ENCODE peak calls at places on chromosomes 1 and 21, in seven cellular contexts. A is NT2/D1, N is mesendoderm, H is H9, C is iris pigment epithelial cell, E is B cell, Q is NCI-H748 treated with DMSO at 0.1 percent for 48 hours. F is an unnamed sample.

GRCh38 chr1:195097316-195097715 is 1510.9 kb downstream of the KCNT2 start:
- DNase-seq in C (peak), A (no peak), H (no peak), Q (no peak), E (no peak), N (no peak), F (no peak)

GRCh38 chr1:55965981-55966461 is 613.3 kb downstream of the PLPP3 start:
- DNase-seq in H (no peak), N (no peak), A (no peak), E (no peak), C (peak), Q (no peak), F (no peak)

GRCh38 chr1:192521734-192522133 is 53.8 kb upstream of the RGS1 start:
- DNase-seq in A (no peak), H (no peak), N (no peak), E (no peak), C (no peak), Q (no peak), F (no peak)

GRCh38 chr1:204520834-204521709 is 4.9 kb downstream of the MDM4 start:
- DNase-seq in N (no peak), A (no peak), C (peak), Q (no peak), H (no peak), E (peak), F (peak)

GRCh38 chr1:237877628-237878027 is 13.1 kb downstream of the ZP4 start:
- DNase-seq in N (no peak), E (no peak), H (no peak), A (no peak), C (no peak), Q (no peak), F (no peak)

GRCh38 chr1:19339199-19339861 is 27.2 kb downstream of the SLC66A1 start:
- DNase-seq in Q (no peak), C (no peak), N (peak), E (no peak), A (no peak), H (peak), F (no peak)

GRCh38 chr1:53373246-53373645 is 45.4 kb upstream of the LRP8 start:
- DNase-seq in Q (no peak), H (peak), E (no peak), A (no peak), C (no peak), N (no peak), F (no peak)

GRCh38 chr1:94602312-94602711 is 60.8 kb upstream of the F3 start:
- DNase-seq in E (no peak), C (peak), A (no peak), N (no peak), Q (no peak), H (no peak), F (no peak)

GRCh38 chr1:169590932-169591331 is 4.7 kb upstream of the F5 start:
- DNase-seq in C (no peak), H (no peak), E (no peak), N (no peak), Q (no peak), A (no peak), F (no peak)

GRCh38 chr1:192401832-192402231 is 85.0 kb downstream of the RGS21 start:
- DNase-seq in E (no peak), C (peak), Q (no peak), H (no peak), N (no peak), A (no peak), F (peak)

GRCh38 chr1:236103646-236104218 is 38.6 kb upstream of the GPR137B start:
- DNase-seq in A (peak), E (peak), C (peak), N (peak), Q (peak), H (peak), F (peak)

GRCh38 chr1:99673285-99673684 is 27.4 kb downstream of the PALMD start:
- DNase-seq in E (no peak), Q (no peak), H (no peak), N (no peak), C (no peak), A (no peak), F (no peak)

GRCh38 chr1:226981838-226982237 is 41.7 kb downstream of the COQ8A start:
- DNase-seq in H (no peak), A (no peak), E (no peak), C (no peak), Q (no peak), N (no peak), F (no peak)

GRCh38 chr1:42957880-42958487 is 684 bp downstream of the SLC2A1 start:
- DNase-seq in E (peak), C (peak), Q (peak), N (peak), A (no peak), H (no peak), F (peak)

GRCh38 chr1:68217060-68217554 is 15.2 kb downstream of the WLS start:
- DNase-seq in N (peak), H (no peak), C (no peak), Q (peak), A (no peak), E (no peak), F (no peak)

GRCh38 chr1:223825767-223826461 is 19.8 kb downstream of the TP53BP2 start:
- DNase-seq in A (no peak), N (no peak), C (peak), H (no peak), E (no peak), Q (no peak), F (no peak)

GRCh38 chr1:198042168-198042567 is 114.6 kb upstream of the NEK7 start:
- DNase-seq in A (no peak), E (no peak), C (no peak), N (no peak), H (no peak), Q (no peak), F (no peak)

GRCh38 chr1:234683856-234684632 is 74.1 kb upstream of the IRF2BP2 start:
- DNase-seq in H (peak), C (peak), A (peak), Q (no peak), N (peak), E (no peak), F (peak)

GRCh38 chr1:46520063-46520911 is 30.7 kb downstream of the DMBX1 start:
- DNase-seq in C (peak), E (no peak), N (peak), A (peak), Q (no peak), H (peak), F (peak)

GRCh38 chr1:178706467-178706866 is 18.6 kb upstream of the RALGPS2 start:
- DNase-seq in E (no peak), C (peak), Q (no peak), A (no peak), N (no peak), H (no peak), F (no peak)

GRCh38 chr1:56189946-56190920 is 389.1 kb downstream of the PLPP3 start:
- DNase-seq in N (peak), Q (no peak), E (no peak), C (no peak), H (peak), A (no peak), F (no peak)

GRCh38 chr1:233518344-233518743 is 95.6 kb upstream of the KCNK1 start:
- DNase-seq in Q (peak), N (peak), C (peak), E (no peak), H (peak), A (peak), F (no peak)

GRCh38 chr21:16370176-16370575 is 640.4 kb downstream of the USP25 start:
- DNase-seq in E (no peak), N (no peak), Q (no peak), H (no peak), C (no peak), A (no peak), F (no peak)

GRCh38 chr1:14765773-14766172 is 167.3 kb downstream of the KAZN start:
- DNase-seq in C (no peak), E (no peak), H (no peak), A (no peak), N (no peak), Q (no peak), F (no peak)

GRCh38 chr1:207407655-207408256 is 46.4 kb upstream of the CR2 start:
- DNase-seq in H (no peak), A (no peak), E (no peak), N (no peak), C (peak), Q (no peak), F (no peak)

GRCh38 chr1:236142358-236143103 is at the start of gene GPR137B:
- DNase-seq in H (peak), Q (no peak), E (peak), C (peak), N (peak), A (no peak), F (peak)

GRCh38 chr1:117606608-117607261 is 887 bp downstream of the TENT5C start:
- DNase-seq in A (peak), N (peak), Q (no peak), C (no peak), E (peak), H (peak), F (no peak)

GRCh38 chr1:3454811-3455618 is 550 bp downstream of the ARHGEF16 start:
- DNase-seq in N (peak), H (peak), C (no peak), E (peak), A (peak), Q (no peak), F (no peak)

GRCh38 chr21:41695513-41695912 is 71.3 kb downstream of the RIPK4 start:
- DNase-seq in E (no peak), C (no peak), Q (peak), A (no peak), H (no peak), N (no peak), F (no peak)

GRCh38 chr1:162213281-162213909 is 143.9 kb downstream of the NOS1AP start:
- DNase-seq in N (no peak), C (no peak), H (no peak), Q (no peak), E (no peak), A (no peak), F (no peak)

GRCh38 chr1:161171191-161171590 is 5.0 kb downstream of the PPOX start:
- DNase-seq in A (no peak), E (no peak), N (no peak), Q (no peak), C (no peak), H (no peak), F (no peak)

GRCh38 chr1:230120289-230120948 is 53.4 kb downstream of the GALNT2 start:
- DNase-seq in H (no peak), C (no peak), A (no peak), E (no peak), Q (no peak), N (no peak), F (no peak)

GRCh38 chr21:45550552-45551210 is 8.4 kb upstream of the SLC19A1 start:
- DNase-seq in N (peak), C (peak), E (peak), Q (no peak), H (peak), A (no peak), F (no peak)

GRCh38 chr1:43066578-43066977 is 105.5 kb downstream of the EBNA1BP2 start:
- DNase-seq in H (no peak), N (no peak), Q (no peak), E (no peak), A (no peak), C (no peak), F (no peak)

GRCh38 chr1:206464456-206464964 is 5.8 kb upstream of the IKBKE start:
- DNase-seq in E (no peak), C (peak), Q (no peak), N (no peak), H (no peak), A (no peak), F (peak)

GRCh38 chr1:109257682-109258421 is 8.5 kb downstream of the CELSR2 start:
- DNase-seq in E (no peak), Q (no peak), A (no peak), C (no peak), H (no peak), N (no peak), F (no peak)

GRCh38 chr1:237702161-237702560 is 188.6 kb downstream of the ZP4 start:
- DNase-seq in Q (no peak), A (no peak), C (no peak), E (no peak), N (no peak), H (no peak), F (no peak)

GRCh38 chr1:163155606-163156005 is 47.1 kb downstream of the RGS5 start:
- DNase-seq in A (no peak), H (no peak), E (no peak), C (no peak), Q (no peak), N (no peak), F (no peak)

GRCh38 chr1:5765465-5765864 is 226.8 kb downstream of the NPHP4 start:
- DNase-seq in N (no peak), A (no peak), H (no peak), Q (no peak), C (no peak), E (no peak), F (no peak)